ENCODE peak calls at places on chromosomes 4 and X, in eight cellular contexts. J is pancreas, I is body of pancreas, Q is colonic mucosa, D is suprapubic skin, C is testis, S is right lobe of liver, P is endothelial cell of umbilical vein. L is an unnamed sample.

GRCh38 chr4:15117270-15117946 is 115.1 kb downstream of the CPEB2 start:
- DNase-seq in J (no peak), I (no peak), Q (no peak), D (no peak), C (no peak), S (no peak), P (no peak), L (no peak)

GRCh38 chr4:2269206-2269531 is 7.3 kb upstream of the MXD4 start:
- DNase-seq in J (no peak), I (no peak), Q (no peak), D (no peak), C (no peak), S (no peak), P (no peak), L (no peak)

GRCh38 chr4:13544556-13545393 is 467 bp upstream of the NKX3-2 start:
- DNase-seq in J (peak; percentile 73), I (peak; percentile 67), Q (peak; percentile 88), D (no peak), C (peak; percentile 79), S (peak; percentile 72), P (peak; percentile 60), L (no peak)

GRCh38 chr4:182242793-182243192 is 409 bp upstream of the TENM3 start:
- DNase-seq in J (no peak), I (no peak), Q (no peak), D (no peak), C (no peak), S (no peak), P (no peak), L (no peak)

GRCh38 chr4:45530498-45530897 is 593.4 kb downstream of the GABRG1 start:
- DNase-seq in J (no peak), I (no peak), Q (no peak), D (no peak), C (no peak), S (no peak), P (no peak), L (no peak)

GRCh38 chrX:143623657-143624056 is 12.2 kb downstream of the SLITRK4 start:
- DNase-seq in J (no peak), I (no peak), Q (no peak), D (no peak), C (no peak), S (no peak), P (no peak), L (no peak)

GRCh38 chr4:185019451-185020292 is 1.4 kb downstream of the HELT start:
- DNase-seq in J (no peak), I (no peak), Q (peak; percentile 36), D (no peak), C (no peak), S (no peak), P (no peak), L (no peak)

GRCh38 chr4:27894951-27895350 is 1034.3 kb downstream of the STIM2 start:
- DNase-seq in J (no peak), I (no peak), Q (no peak), D (no peak), C (no peak), S (no peak), P (no peak), L (no peak)

GRCh38 chr4:87192155-87192919 is 28.1 kb downstream of the KLHL8 start:
- DNase-seq in J (no peak), I (no peak), Q (no peak), D (no peak), C (no peak), S (no peak), P (no peak), L (no peak)

GRCh38 chr4:47705326-47705981 is 132.4 kb downstream of the CORIN start:
- DNase-seq in J (no peak), I (no peak), Q (no peak), D (no peak), C (no peak), S (no peak), P (no peak), L (no peak)

GRCh38 chr4:10093273-10093621 is 23.4 kb downstream of the WDR1 start:
- DNase-seq in J (no peak), I (no peak), Q (no peak), D (no peak), C (no peak), S (no peak), P (no peak), L (no peak)
- H3K27ac ChIP-seq in J (no peak overlapping the region), I (no peak overlapping the region), Q (no peak overlapping the region), D (no peak overlapping the region), C (peak overlapping the region; percentile 62), S (peak overlapping the region; percentile 43), P (peak overlapping the region; percentile 53), L (peak overlapping the region; percentile 51)

DNA sequence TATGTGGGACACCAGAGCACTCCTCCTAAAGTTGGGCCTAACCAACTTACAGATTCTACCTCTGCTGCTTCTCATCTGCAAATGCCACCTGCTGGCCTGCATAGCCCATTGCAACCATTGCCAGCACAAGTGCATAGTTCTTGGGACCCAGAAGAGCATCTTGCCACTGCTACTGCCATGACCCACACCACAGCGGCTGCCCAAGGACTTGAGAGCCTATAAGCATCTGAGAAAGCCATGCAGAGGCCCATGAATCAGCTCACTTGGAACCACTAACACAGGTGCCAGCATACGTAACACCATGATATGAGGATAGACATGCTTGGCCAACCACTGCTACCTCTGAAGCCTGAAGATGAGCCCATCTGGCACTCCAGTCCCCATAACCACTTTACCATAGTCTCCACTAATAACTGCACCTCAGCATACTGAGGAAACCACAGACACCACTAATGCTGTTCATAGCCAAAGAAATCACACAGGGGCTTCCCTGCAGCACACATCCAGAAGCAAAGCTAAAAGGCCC is 258.1 kb upstream of the AGTR2 start:
- DNase-seq in J (no peak), I (no peak), Q (no peak), D (no peak), C (no peak), S (no peak), P (no peak), L (no peak)
- TF ChIP-seq CTCF in J (no peak), I (no peak), Q (peak; percentile 35), D (no peak), C (no peak), S (peak; percentile 25), P (no peak), L (no peak)

GRCh38 chr4:110610620-110610939 is 12.3 kb downstream of the PITX2 start:
- DNase-seq in J (no peak), I (no peak), Q (no peak), D (no peak), C (no peak), S (no peak), P (no peak), L (no peak)
- H3K27me3 ChIP-seq in J (peaks cover 26% of the 10 kb centered on the region), I (no peaks in the 10 kb centered on the region), Q (peaks cover 65% of the 10 kb centered on the region), D (peaks cover 84% of the 10 kb centered on the region), C (no peaks in the 10 kb centered on the region), S (peaks cover 34% of the 10 kb centered on the region), P (peaks cover 66% of the 10 kb centered on the region), L (peaks cover 73% of the 10 kb centered on the region)

DNA sequence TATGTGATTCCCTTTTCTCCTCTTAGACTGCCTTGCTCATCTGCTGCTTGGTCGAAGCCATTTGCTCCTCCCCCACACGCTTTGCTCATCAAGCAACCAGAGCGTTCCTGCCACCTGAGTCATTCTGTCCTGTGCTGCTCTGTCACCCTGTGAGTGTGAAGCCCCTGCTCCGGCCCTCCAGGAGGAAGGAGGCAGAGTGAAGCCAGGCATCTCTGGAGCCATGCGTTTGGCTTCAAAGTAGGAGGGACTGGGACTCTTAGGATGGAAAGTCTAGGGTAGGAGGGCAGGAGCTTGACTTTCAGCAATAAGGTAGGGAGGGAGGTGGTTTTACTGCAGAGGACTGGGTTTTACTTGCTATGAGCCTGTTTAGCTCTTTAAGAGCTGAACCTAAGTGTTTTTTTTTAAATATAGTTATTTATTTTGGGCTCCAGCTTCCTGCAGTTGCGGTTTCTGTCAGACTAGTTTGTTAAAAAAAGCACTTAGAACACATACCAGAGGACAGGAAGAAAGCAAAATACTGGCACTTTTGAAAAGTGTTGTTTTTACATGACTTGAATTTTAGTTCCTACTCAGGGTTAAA is 63.6 kb downstream of the SPINK2 start:
- DNase-seq in J (peak; percentile 44), I (peak; percentile 47), Q (peak; percentile 37), D (no peak), C (peak; percentile 54), S (no peak), P (peak; percentile 59), L (peak; percentile 48)
- H3K27ac ChIP-seq in J (no peak overlapping the region), I (peak overlapping the region; percentile 49), Q (peak overlapping the region; percentile 43), D (peak overlapping the region; percentile 65), C (no peak overlapping the region), S (no peak overlapping the region), P (peak overlapping the region; percentile 2), L (peak overlapping the region; percentile 71)

GRCh38 chr4:157270552-157270951 is 50.0 kb downstream of the GRIA2 start:
- DNase-seq in J (no peak), I (no peak), Q (no peak), D (no peak), C (no peak), S (no peak), P (no peak), L (no peak)

GRCh38 chr4:157270108-157270507 is 49.6 kb downstream of the GRIA2 start:
- DNase-seq in J (no peak), I (peak; percentile 3), Q (no peak), D (no peak), C (no peak), S (no peak), P (no peak), L (no peak)

DNA sequence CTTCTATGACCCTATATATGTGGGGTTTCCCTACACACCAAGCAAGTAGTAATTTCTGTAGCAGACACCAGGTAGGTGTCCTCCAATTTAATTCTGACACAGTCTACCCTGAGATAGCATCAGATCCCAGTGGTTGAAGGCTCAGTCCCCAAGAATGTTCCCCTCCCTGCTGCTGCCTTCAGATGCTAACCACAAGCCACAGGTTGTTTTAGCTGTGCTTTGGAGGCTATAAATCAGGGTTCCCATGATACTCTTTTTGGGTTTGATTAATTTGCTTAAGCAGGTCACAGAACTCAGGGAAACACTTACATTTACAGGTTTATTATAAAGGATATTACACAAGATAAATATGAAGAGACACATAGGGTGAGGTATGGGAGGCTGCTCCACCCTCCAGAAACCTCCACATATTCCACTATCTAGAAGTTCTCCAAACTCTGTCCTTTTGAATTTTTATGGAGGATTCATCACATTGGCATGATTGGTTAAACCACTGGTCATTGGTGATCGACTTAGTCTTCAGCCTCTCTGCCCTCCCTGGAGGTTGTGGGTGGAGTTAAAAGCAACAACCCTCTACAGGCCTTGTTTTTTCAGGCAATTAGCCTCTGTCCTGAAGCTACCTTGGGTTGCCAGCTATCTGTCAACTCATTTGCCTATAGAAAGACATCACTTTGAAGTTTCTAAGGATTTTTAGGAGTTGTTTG is 50.8 kb downstream of the GRIA2 start:
- DNase-seq in J (no peak), I (no peak), Q (no peak), D (no peak), C (no peak), S (no peak), P (no peak), L (no peak)
- TF ChIP-seq CTCF in J (no peak), I (no peak), Q (no peak), D (no peak), C (no peak), S (no peak), P (no peak), L (no peak)

DNA sequence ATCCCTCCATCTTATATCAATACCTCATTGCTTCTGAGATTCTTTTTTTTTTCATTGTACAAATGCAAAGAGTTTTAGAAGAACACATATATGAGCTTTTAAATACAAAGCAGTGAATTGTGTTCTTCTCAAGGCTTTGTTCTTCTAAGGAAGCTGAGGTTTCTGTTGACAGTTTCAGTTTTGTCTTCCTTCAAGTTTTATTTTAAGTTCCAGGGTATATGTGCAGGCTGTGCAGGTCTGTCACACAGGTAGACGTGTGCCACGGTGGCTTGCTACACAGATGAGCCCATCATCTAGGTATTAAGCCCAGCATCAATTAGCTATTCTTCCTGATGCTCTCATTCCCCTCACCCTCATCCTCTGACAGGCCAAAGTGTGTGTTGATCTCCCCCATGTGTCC is 201.2 kb upstream of the DIPK2B start:
- DNase-seq in J (no peak), I (no peak), Q (no peak), D (no peak), C (no peak), S (no peak), P (no peak), L (no peak)
- H3K27me3 ChIP-seq in J (no peaks in the 10 kb centered on the region), I (no peaks in the 10 kb centered on the region), Q (no peaks in the 10 kb centered on the region), D (no peaks in the 10 kb centered on the region), C (no peaks in the 10 kb centered on the region), S (no peaks in the 10 kb centered on the region), P (no peaks in the 10 kb centered on the region), L (no peaks in the 10 kb centered on the region)

L was measured in CD4-positive, alpha-beta T cell.